ENCODE peak calls at places on chromosomes 16 and 17, in six cellular contexts. S is stimulated activated CD8-positive, alpha-beta memory T cell treated with anti-CD3 and anti-CD28 coated beads, Interleukin-2, amount 100 ng/mL, for 48 hours; R is amygdala; O is dermis blood vessel endothelial cell; T is pancreas; Z is Caco-2. V is an unnamed sample.

GRCh38 chr17:72467841-72468653 is 347.2 kb downstream of the SOX9 start:
- DNase-seq in Z (no peak), S (no peak), T (peak), R (no peak), O (no peak), V (no peak)

GRCh38 chr16:89103156-89103555 is 9.5 kb downstream of the ACSF3 start:
- DNase-seq in R (no peak), O (no peak), S (no peak), T (no peak), Z (peak), V (peak)

GRCh38 chr16:2148714-2149629 is 547 bp downstream of the RAB26 start:
- DNase-seq in T (peak), S (peak), O (no peak), R (no peak), Z (peak), V (peak)

GRCh38 chr16:54766355-54766754 is 164.3 kb upstream of the IRX5 start:
- DNase-seq in R (no peak), O (no peak), S (no peak), Z (no peak), T (no peak), V (no peak)

GRCh38 chr17:2776589-2777241 is 19.5 kb upstream of the RAP1GAP2 start:
- DNase-seq in T (no peak), O (no peak), S (no peak), Z (peak), R (no peak), V (peak)

GRCh38 chr17:20083460-20083859 is 74.3 kb downstream of the SPECC1 start:
- DNase-seq in Z (no peak), O (no peak), S (no peak), T (no peak), R (no peak), V (no peak)

GRCh38 chr17:6556121-6557039 is at the start of gene PITPNM3:
- DNase-seq in R (no peak), Z (peak), T (peak), S (no peak), O (no peak), V (peak)

GRCh38 chr16:86306811-86307517 is 203.4 kb upstream of the FOXF1 start:
- DNase-seq in Z (no peak), O (no peak), T (no peak), R (no peak), S (no peak), V (no peak)

GRCh38 chr17:35540589-35541404 is 3.3 kb upstream of the SLFN12L start:
- DNase-seq in Z (no peak), O (peak), T (no peak), R (no peak), S (no peak), V (peak)

GRCh38 chr16:50195276-50195675 is 42.2 kb downstream of the TENT4B start:
- DNase-seq in O (peak), S (no peak), R (no peak), T (no peak), Z (no peak), V (no peak)

GRCh38 chr16:3879887-3880564 is 487 bp downstream of the CREBBP start:
- DNase-seq in O (peak), R (peak), Z (peak), T (peak), S (peak), V (peak)

GRCh38 chr17:49703557-49704277 is 4.0 kb downstream of the SLC35B1 start:
- DNase-seq in T (no peak), S (no peak), Z (peak), O (peak), R (no peak), V (peak)

GRCh38 chr16:4664538-4665418 is 28.6 kb upstream of the NUDT16L1 start:
- DNase-seq in Z (peak), S (peak), O (peak), R (no peak), T (peak), V (peak)

GRCh38 chr16:78566397-78567073 is 467.1 kb downstream of the WWOX start:
- DNase-seq in O (no peak), Z (no peak), S (no peak), T (no peak), R (no peak), V (no peak)

GRCh38 chr17:13114601-13115024 is 96.8 kb upstream of the ELAC2 start:
- DNase-seq in T (peak), O (no peak), S (no peak), R (no peak), Z (peak), V (peak)

GRCh38 chr17:80742091-80742490 is 197.5 kb downstream of the RPTOR start:
- DNase-seq in S (no peak), O (no peak), Z (no peak), R (no peak), T (no peak), V (peak)

GRCh38 chr16:89137666-89138512 is 33.7 kb upstream of the CDH15 start:
- DNase-seq in T (peak), S (no peak), Z (no peak), R (no peak), O (no peak), V (peak)

GRCh38 chr17:31470592-31470991 is 79.1 kb downstream of the RAB11FIP4 start:
- DNase-seq in R (no peak), S (no peak), Z (no peak), O (no peak), T (no peak), V (peak)

GRCh38 chr17:40431231-40431602 is 12.0 kb upstream of the IGFBP4 start:
- DNase-seq in O (no peak), S (no peak), Z (no peak), T (no peak), R (no peak), V (no peak)